ENCODE peak calls at places on chromosomes 2 and 18, in nine cellular contexts. I, O, D, E, V, X, C, H and Q are unnamed samples.
A peak's percentile ranks its signal among the peaks of the same experiment; 100 is the strongest.

GRCh38 chr2:110860620-110861019 is 128.2 kb downstream of the ACOXL start:
- DNase-seq in E (no peak), D (no peak), O (no peak), I (no peak), H (no peak), X (no peak), V (no peak), C (no peak), Q (no peak)

GRCh38 chr2:240466579-240467148 is 31.2 kb downstream of the GPC1 start:
- DNase-seq in I (no peak), V (peak; percentile 9), C (no peak), O (no peak), H (no peak), X (peak; percentile 11), D (no peak), E (no peak), Q (peak; percentile 86)

GRCh38 chr2:234491897-234492296 is 5.0 kb downstream of the ARL4C start:
- DNase-seq in V (peak; percentile 62), C (no peak), X (no peak), E (no peak), O (no peak), H (no peak), I (no peak), D (no peak), Q (no peak)

GRCh38 chr2:170306293-170306873 is 128.4 kb downstream of the MYO3B start:
- DNase-seq in H (no peak), I (no peak), V (no peak), X (no peak), O (no peak), C (no peak), D (no peak), E (no peak), Q (no peak)

GRCh38 chr2:190978389-190979053 is 35.5 kb downstream of the STAT1 start:
- DNase-seq in I (no peak), X (no peak), V (no peak), E (peak; percentile 80), C (no peak), H (no peak), D (no peak), O (no peak), Q (no peak)

GRCh38 chr2:203994735-203995134 is 58.2 kb downstream of the ICOS start:
- DNase-seq in H (no peak), D (no peak), O (no peak), I (no peak), V (no peak), X (no peak), C (no peak), E (no peak), Q (no peak)

GRCh38 chr2:28546242-28546641 is 50.4 kb downstream of the PLB1 start:
- DNase-seq in X (no peak), D (no peak), I (no peak), H (no peak), V (peak; percentile 33), O (no peak), C (no peak), E (no peak), Q (no peak)

GRCh38 chr2:112257575-112257974 is 2.7 kb upstream of the ZC3H8 start:
- DNase-seq in X (no peak), C (no peak), V (no peak), O (no peak), I (peak; percentile 78), H (no peak), E (peak; percentile 32), D (no peak), Q (no peak)

GRCh38 chr2:173434729-173435345 is 80.2 kb downstream of the CDCA7 start:
- DNase-seq in D (no peak), O (no peak), V (no peak), I (no peak), H (peak; percentile 62), C (no peak), X (no peak), E (no peak), Q (no peak)

GRCh38 chr2:140063356-140063755 is 1283.2 kb upstream of the NXPH2 start:
- DNase-seq in E (no peak), X (no peak), O (no peak), D (no peak), C (no peak), I (no peak), V (no peak), H (no peak), Q (no peak)

GRCh38 chr18:9719421-9719981 is 11.4 kb downstream of the RAB31 start:
- DNase-seq in X (no peak), O (no peak), E (peak; percentile 84), I (peak; percentile 84), D (no peak), V (no peak), H (no peak), C (peak; percentile 85), Q (no peak)

GRCh38 chr2:205975082-205975949 is 110.7 kb downstream of the INO80D start:
- DNase-seq in X (peak; percentile 65), I (no peak), D (no peak), C (no peak), H (no peak), V (no peak), O (peak; percentile 72), E (no peak), Q (no peak)

GRCh38 chr2:135798762-135799161 is 38.2 kb downstream of the LCT start:
- DNase-seq in V (no peak), D (no peak), I (peak; percentile 17), H (peak; percentile 3), O (no peak), E (peak; percentile 47), X (no peak), C (no peak), Q (no peak)

GRCh38 chr2:46655551-46656436 is 176.4 kb downstream of the TMEM247 start:
- DNase-seq in I (peak; percentile 40), D (no peak), O (no peak), E (peak; percentile 35), C (no peak), V (no peak), X (no peak), H (no peak), Q (no peak)

GRCh38 chr18:24052053-24052452 is 37.5 kb downstream of the TTC39C start:
- DNase-seq in C (no peak), H (no peak), E (no peak), X (no peak), O (no peak), I (peak; percentile 24), D (no peak), V (no peak), Q (no peak)

GRCh38 chr2:31319391-31320175 is 85.6 kb downstream of the EHD3 start:
- DNase-seq in H (no peak), E (peak; percentile 87), D (no peak), I (no peak), C (no peak), V (peak; percentile 48), O (no peak), X (no peak), Q (no peak)

GRCh38 chr2:11045294-11045693 is 110.0 kb upstream of the SLC66A3 start:
- DNase-seq in D (no peak), C (no peak), H (no peak), E (no peak), I (no peak), O (no peak), V (no peak), X (no peak), Q (no peak)

GRCh38 chr2:73903313-73903712 is 10.5 kb downstream of the ACTG2 start:
- DNase-seq in V (no peak), H (no peak), D (no peak), X (no peak), I (no peak), C (no peak), O (no peak), E (no peak), Q (no peak)

GRCh38 chr2:223723954-223724411 is 113.4 kb downstream of the AP1S3 start:
- DNase-seq in H (no peak), O (no peak), I (no peak), V (no peak), D (no peak), E (no peak), C (no peak), X (no peak), Q (no peak)

GRCh38 chr2:55180374-55180773 is 51.7 kb downstream of the CLHC1 start:
- DNase-seq in V (no peak), C (no peak), O (no peak), X (no peak), H (no peak), E (no peak), I (no peak), D (no peak), Q (no peak)

GRCh38 chr2:109256111-109256510 is 127.1 kb downstream of the SH3RF3 start:
- DNase-seq in X (no peak), O (no peak), I (no peak), V (no peak), D (no peak), C (no peak), E (no peak), H (no peak), Q (no peak)